ENCODE peak calls at places on chromosomes 7 and 10, in seven cellular contexts. One of them, this sample, is unnamed.

GRCh38 chr10:70458329-70459060 is 17.0 kb upstream of the NODAL start:
- DNase-seq in OCI-LY7: no peak
- DNase-seq in HTR-8/SVneo: no peak
- DNase-seq in T-helper 1 cell: no peak
- DNase-seq in HCT116: no peak
- DNase-seq in activated CD4-positive, CD25-positive, alpha-beta regulatory T cell treated with anti-CD3 and anti-CD28 coated beads, Interleukin-2, amount 50 U/mL, for 72 hours: no peak
- DNase-seq in activated CD8-positive, alpha-beta memory T cell treated with anti-CD3 and anti-CD28 coated beads for 48 hours: no peak
- DNase-seq in this sample: no peak

GRCh38 chr7:120370954-120371353 is 98.0 kb downstream of the KCND2 start:
- DNase-seq in HCT116: no peak
- DNase-seq in activated CD8-positive, alpha-beta memory T cell treated with anti-CD3 and anti-CD28 coated beads for 48 hours: no peak
- DNase-seq in activated CD4-positive, CD25-positive, alpha-beta regulatory T cell treated with anti-CD3 and anti-CD28 coated beads, Interleukin-2, amount 50 U/mL, for 72 hours: no peak
- DNase-seq in T-helper 1 cell: no peak
- DNase-seq in HTR-8/SVneo: no peak
- DNase-seq in OCI-LY7: peak; percentile 7
- DNase-seq in this sample: no peak

GRCh38 chr10:14439451-14440259 is 108.9 kb upstream of the FRMD4A start:
- DNase-seq in activated CD8-positive, alpha-beta memory T cell treated with anti-CD3 and anti-CD28 coated beads for 48 hours: no peak
- DNase-seq in HTR-8/SVneo: no peak
- DNase-seq in OCI-LY7: peak; percentile 2
- DNase-seq in activated CD4-positive, CD25-positive, alpha-beta regulatory T cell treated with anti-CD3 and anti-CD28 coated beads, Interleukin-2, amount 50 U/mL, for 72 hours: no peak
- DNase-seq in HCT116: no peak
- DNase-seq in T-helper 1 cell: no peak
- DNase-seq in this sample: no peak

GRCh38 chr7:133863362-133864061 is 263.6 kb upstream of the LRGUK start:
- DNase-seq in activated CD4-positive, CD25-positive, alpha-beta regulatory T cell treated with anti-CD3 and anti-CD28 coated beads, Interleukin-2, amount 50 U/mL, for 72 hours: no peak
- DNase-seq in HTR-8/SVneo: no peak
- DNase-seq in HCT116: no peak
- DNase-seq in T-helper 1 cell: no peak
- DNase-seq in activated CD8-positive, alpha-beta memory T cell treated with anti-CD3 and anti-CD28 coated beads for 48 hours: no peak
- DNase-seq in OCI-LY7: no peak
- DNase-seq in this sample: no peak

GRCh38 chr7:101819913-101820522 is 2.6 kb downstream of the CUX1 start:
- DNase-seq in T-helper 1 cell: no peak
- DNase-seq in activated CD8-positive, alpha-beta memory T cell treated with anti-CD3 and anti-CD28 coated beads for 48 hours: no peak
- DNase-seq in HCT116: no peak
- DNase-seq in activated CD4-positive, CD25-positive, alpha-beta regulatory T cell treated with anti-CD3 and anti-CD28 coated beads, Interleukin-2, amount 50 U/mL, for 72 hours: no peak
- DNase-seq in HTR-8/SVneo: no peak
- DNase-seq in OCI-LY7: no peak
- DNase-seq in this sample: no peak

GRCh38 chr7:1810961-1811849 is 141.1 kb downstream of the ELFN1 start:
- DNase-seq in HCT116: no peak
- DNase-seq in T-helper 1 cell: no peak
- DNase-seq in OCI-LY7: no peak
- DNase-seq in activated CD8-positive, alpha-beta memory T cell treated with anti-CD3 and anti-CD28 coated beads for 48 hours: no peak
- DNase-seq in HTR-8/SVneo: no peak
- DNase-seq in activated CD4-positive, CD25-positive, alpha-beta regulatory T cell treated with anti-CD3 and anti-CD28 coated beads, Interleukin-2, amount 50 U/mL, for 72 hours: no peak
- DNase-seq in this sample: no peak

GRCh38 chr10:107971411-107971810 is 806.9 kb upstream of the SORCS1 start:
- DNase-seq in activated CD4-positive, CD25-positive, alpha-beta regulatory T cell treated with anti-CD3 and anti-CD28 coated beads, Interleukin-2, amount 50 U/mL, for 72 hours: no peak
- DNase-seq in activated CD8-positive, alpha-beta memory T cell treated with anti-CD3 and anti-CD28 coated beads for 48 hours: no peak
- DNase-seq in OCI-LY7: no peak
- DNase-seq in HCT116: no peak
- DNase-seq in HTR-8/SVneo: no peak
- DNase-seq in T-helper 1 cell: no peak
- DNase-seq in this sample: no peak

GRCh38 chr7:118872568-118872967 is 648.1 kb downstream of the ANKRD7 start:
- DNase-seq in activated CD8-positive, alpha-beta memory T cell treated with anti-CD3 and anti-CD28 coated beads for 48 hours: no peak
- DNase-seq in T-helper 1 cell: no peak
- DNase-seq in OCI-LY7: no peak
- DNase-seq in activated CD4-positive, CD25-positive, alpha-beta regulatory T cell treated with anti-CD3 and anti-CD28 coated beads, Interleukin-2, amount 50 U/mL, for 72 hours: no peak
- DNase-seq in HTR-8/SVneo: no peak
- DNase-seq in HCT116: peak; percentile 24
- DNase-seq in this sample: no peak

GRCh38 chr7:28354601-28355062 is 57.7 kb upstream of the CREB5 start:
- DNase-seq in activated CD8-positive, alpha-beta memory T cell treated with anti-CD3 and anti-CD28 coated beads for 48 hours: no peak
- DNase-seq in OCI-LY7: no peak
- DNase-seq in HCT116: no peak
- DNase-seq in HTR-8/SVneo: peak; percentile 54
- DNase-seq in activated CD4-positive, CD25-positive, alpha-beta regulatory T cell treated with anti-CD3 and anti-CD28 coated beads, Interleukin-2, amount 50 U/mL, for 72 hours: no peak
- DNase-seq in T-helper 1 cell: no peak
- DNase-seq in this sample: no peak

GRCh38 chr7:73707045-73707631 is 12.3 kb downstream of the STX1A start:
- DNase-seq in activated CD4-positive, CD25-positive, alpha-beta regulatory T cell treated with anti-CD3 and anti-CD28 coated beads, Interleukin-2, amount 50 U/mL, for 72 hours: no peak
- DNase-seq in activated CD8-positive, alpha-beta memory T cell treated with anti-CD3 and anti-CD28 coated beads for 48 hours: no peak
- DNase-seq in OCI-LY7: no peak
- DNase-seq in HCT116: peak; percentile 69
- DNase-seq in T-helper 1 cell: no peak
- DNase-seq in HTR-8/SVneo: no peak
- DNase-seq in this sample: peak; percentile 42

GRCh38 chr7:125391921-125392320 is 462.3 kb upstream of the POT1 start:
- DNase-seq in activated CD4-positive, CD25-positive, alpha-beta regulatory T cell treated with anti-CD3 and anti-CD28 coated beads, Interleukin-2, amount 50 U/mL, for 72 hours: no peak
- DNase-seq in activated CD8-positive, alpha-beta memory T cell treated with anti-CD3 and anti-CD28 coated beads for 48 hours: no peak
- DNase-seq in OCI-LY7: no peak
- DNase-seq in T-helper 1 cell: no peak
- DNase-seq in HTR-8/SVneo: no peak
- DNase-seq in HCT116: no peak
- DNase-seq in this sample: no peak

GRCh38 chr10:119865699-119866240 is 6.9 kb downstream of the MCMBP start:
- DNase-seq in HTR-8/SVneo: no peak
- DNase-seq in OCI-LY7: no peak
- DNase-seq in activated CD8-positive, alpha-beta memory T cell treated with anti-CD3 and anti-CD28 coated beads for 48 hours: no peak
- DNase-seq in T-helper 1 cell: no peak
- DNase-seq in HCT116: no peak
- DNase-seq in activated CD4-positive, CD25-positive, alpha-beta regulatory T cell treated with anti-CD3 and anti-CD28 coated beads, Interleukin-2, amount 50 U/mL, for 72 hours: no peak
- DNase-seq in this sample: no peak

GRCh38 chr7:50314778-50315177 is 10.3 kb downstream of the IKZF1 start:
- DNase-seq in activated CD8-positive, alpha-beta memory T cell treated with anti-CD3 and anti-CD28 coated beads for 48 hours: no peak
- DNase-seq in OCI-LY7: no peak
- DNase-seq in HCT116: no peak
- DNase-seq in HTR-8/SVneo: no peak
- DNase-seq in T-helper 1 cell: no peak
- DNase-seq in activated CD4-positive, CD25-positive, alpha-beta regulatory T cell treated with anti-CD3 and anti-CD28 coated beads, Interleukin-2, amount 50 U/mL, for 72 hours: no peak
- DNase-seq in this sample: no peak

GRCh38 chr7:5217851-5218331 is 27.9 kb downstream of the WIPI2 start:
- DNase-seq in activated CD8-positive, alpha-beta memory T cell treated with anti-CD3 and anti-CD28 coated beads for 48 hours: no peak
- DNase-seq in OCI-LY7: no peak
- DNase-seq in activated CD4-positive, CD25-positive, alpha-beta regulatory T cell treated with anti-CD3 and anti-CD28 coated beads, Interleukin-2, amount 50 U/mL, for 72 hours: no peak
- DNase-seq in T-helper 1 cell: no peak
- DNase-seq in HCT116: no peak
- DNase-seq in HTR-8/SVneo: no peak
- DNase-seq in this sample: no peak

GRCh38 chr10:96850825-96851224 is 18.7 kb downstream of the LCOR start:
- DNase-seq in activated CD8-positive, alpha-beta memory T cell treated with anti-CD3 and anti-CD28 coated beads for 48 hours: no peak
- DNase-seq in HTR-8/SVneo: no peak
- DNase-seq in activated CD4-positive, CD25-positive, alpha-beta regulatory T cell treated with anti-CD3 and anti-CD28 coated beads, Interleukin-2, amount 50 U/mL, for 72 hours: no peak
- DNase-seq in HCT116: no peak
- DNase-seq in OCI-LY7: no peak
- DNase-seq in T-helper 1 cell: no peak
- DNase-seq in this sample: no peak

This sample was measured in CD8-positive, alpha-beta T cell.